ENCODE peak calls at places on chromosomes 13 and 19, in ten cellular contexts. One of them, this sample, is unnamed. For H3K4me1, the result is how much of the 10 kb centered on the place peaks cover.

GRCh38 chr13:71860547-71861131 is 6.4 kb downstream of the DACH1 start:
- DNase-seq in naive thymus-derived CD4-positive, alpha-beta T cell: no peak
- DNase-seq in cardiac muscle cell: no peak
- DNase-seq in heart right ventricle: no peak
- DNase-seq in ascending aorta: no peak
- DNase-seq in osteoblast: no peak
- DNase-seq in thoracic aorta: no peak
- DNase-seq in mammary epithelial cell: no peak
- DNase-seq in neuronal stem cell: no peak
- DNase-seq in NT2/D1: no peak
- DNase-seq in this sample: no peak

GRCh38 chr13:107941345-107942029 is 273.8 kb downstream of the LIG4 start:
- DNase-seq in naive thymus-derived CD4-positive, alpha-beta T cell: no peak
- DNase-seq in cardiac muscle cell: no peak
- DNase-seq in heart right ventricle: no peak
- DNase-seq in ascending aorta: no peak
- DNase-seq in osteoblast: no peak
- DNase-seq in thoracic aorta: no peak
- DNase-seq in mammary epithelial cell: no peak
- DNase-seq in neuronal stem cell: no peak
- DNase-seq in NT2/D1: no peak
- DNase-seq in this sample: no peak

GRCh38 chr19:3343619-3344502 is 22.5 kb upstream of the NFIC start:
- DNase-seq in naive thymus-derived CD4-positive, alpha-beta T cell: no peak
- DNase-seq in cardiac muscle cell: peak
- DNase-seq in heart right ventricle: peak
- DNase-seq in ascending aorta: peak
- DNase-seq in osteoblast: peak
- DNase-seq in thoracic aorta: peak
- DNase-seq in mammary epithelial cell: peak
- DNase-seq in neuronal stem cell: no peak
- DNase-seq in NT2/D1: no peak
- DNase-seq in this sample: peak

GRCh38 chr13:85806553-85807175 is 7.4 kb upstream of the SLITRK6 start:
- DNase-seq in naive thymus-derived CD4-positive, alpha-beta T cell: peak
- DNase-seq in cardiac muscle cell: peak
- DNase-seq in heart right ventricle: no peak
- DNase-seq in ascending aorta: no peak
- DNase-seq in osteoblast: no peak
- DNase-seq in thoracic aorta: no peak
- DNase-seq in mammary epithelial cell: peak
- DNase-seq in neuronal stem cell: peak
- DNase-seq in NT2/D1: peak
- DNase-seq in this sample: no peak

GRCh38 chr13:50893211-50893852 is 16.3 kb upstream of the RNASEH2B start:
- DNase-seq in naive thymus-derived CD4-positive, alpha-beta T cell: peak
- DNase-seq in cardiac muscle cell: peak
- DNase-seq in heart right ventricle: no peak
- DNase-seq in ascending aorta: no peak
- DNase-seq in osteoblast: no peak
- DNase-seq in thoracic aorta: no peak
- DNase-seq in mammary epithelial cell: no peak
- DNase-seq in neuronal stem cell: no peak
- DNase-seq in NT2/D1: no peak
- DNase-seq in this sample: no peak

GRCh38 chr19:1952635-1953034 is 11.7 kb downstream of the CSNK1G2 start:
- DNase-seq in naive thymus-derived CD4-positive, alpha-beta T cell: no peak
- DNase-seq in cardiac muscle cell: no peak
- DNase-seq in heart right ventricle: no peak
- DNase-seq in ascending aorta: no peak
- DNase-seq in osteoblast: no peak
- DNase-seq in thoracic aorta: no peak
- DNase-seq in mammary epithelial cell: no peak
- DNase-seq in neuronal stem cell: no peak
- DNase-seq in NT2/D1: no peak
- DNase-seq in this sample: no peak

GRCh38 chr13:44685641-44686040 is 109.5 kb upstream of the TSC22D1 start:
- DNase-seq in naive thymus-derived CD4-positive, alpha-beta T cell: no peak
- DNase-seq in cardiac muscle cell: peak
- DNase-seq in heart right ventricle: no peak
- DNase-seq in ascending aorta: no peak
- DNase-seq in osteoblast: peak
- DNase-seq in thoracic aorta: no peak
- DNase-seq in mammary epithelial cell: peak
- DNase-seq in neuronal stem cell: no peak
- DNase-seq in NT2/D1: no peak
- DNase-seq in this sample: no peak

GRCh38 chr19:8252922-8253589 is 43.9 kb downstream of the CERS4 start:
- DNase-seq in naive thymus-derived CD4-positive, alpha-beta T cell: peak
- DNase-seq in cardiac muscle cell: peak
- DNase-seq in heart right ventricle: peak
- DNase-seq in ascending aorta: peak
- DNase-seq in osteoblast: peak
- DNase-seq in thoracic aorta: peak
- DNase-seq in mammary epithelial cell: peak
- DNase-seq in neuronal stem cell: peak
- DNase-seq in NT2/D1: peak
- DNase-seq in this sample: peak

GRCh38 chr19:41222240-41222639 is 3.2 kb downstream of the AXL start:
- DNase-seq in naive thymus-derived CD4-positive, alpha-beta T cell: no peak
- DNase-seq in cardiac muscle cell: no peak
- DNase-seq in heart right ventricle: no peak
- DNase-seq in ascending aorta: no peak
- DNase-seq in osteoblast: no peak
- DNase-seq in thoracic aorta: no peak
- DNase-seq in mammary epithelial cell: no peak
- DNase-seq in neuronal stem cell: no peak
- DNase-seq in NT2/D1: no peak
- DNase-seq in this sample: no peak

GRCh38 chr19:44817725-44818469 is 9.0 kb downstream of the BCAM start:
- DNase-seq in naive thymus-derived CD4-positive, alpha-beta T cell: no peak
- DNase-seq in cardiac muscle cell: no peak
- DNase-seq in heart right ventricle: no peak
- DNase-seq in ascending aorta: no peak
- DNase-seq in osteoblast: peak
- DNase-seq in thoracic aorta: no peak
- DNase-seq in mammary epithelial cell: no peak
- DNase-seq in neuronal stem cell: no peak
- DNase-seq in NT2/D1: no peak
- DNase-seq in this sample: no peak

GRCh38 chr13:70623260-70623659 is 515.0 kb upstream of the KLHL1 start:
- DNase-seq in naive thymus-derived CD4-positive, alpha-beta T cell: no peak
- DNase-seq in cardiac muscle cell: peak
- DNase-seq in heart right ventricle: no peak
- DNase-seq in ascending aorta: no peak
- DNase-seq in osteoblast: peak
- DNase-seq in thoracic aorta: no peak
- DNase-seq in mammary epithelial cell: no peak
- DNase-seq in neuronal stem cell: no peak
- DNase-seq in NT2/D1: no peak
- DNase-seq in this sample: no peak

GRCh38 chr19:51689751-51690358 is 3.3 kb upstream of the SPACA6 start:
- DNase-seq in naive thymus-derived CD4-positive, alpha-beta T cell: no peak
- DNase-seq in cardiac muscle cell: peak
- DNase-seq in heart right ventricle: peak
- DNase-seq in ascending aorta: peak
- DNase-seq in osteoblast: peak
- DNase-seq in thoracic aorta: no peak
- DNase-seq in mammary epithelial cell: no peak
- DNase-seq in neuronal stem cell: peak
- DNase-seq in NT2/D1: peak
- DNase-seq in this sample: peak

GRCh38 chr19:51692065-51692915 is 840 bp upstream of the SPACA6 start:
- DNase-seq in naive thymus-derived CD4-positive, alpha-beta T cell: no peak
- DNase-seq in cardiac muscle cell: no peak
- DNase-seq in heart right ventricle: no peak
- DNase-seq in ascending aorta: no peak
- DNase-seq in osteoblast: peak
- DNase-seq in thoracic aorta: no peak
- DNase-seq in mammary epithelial cell: no peak
- DNase-seq in neuronal stem cell: no peak
- DNase-seq in NT2/D1: no peak
- DNase-seq in this sample: peak

GRCh38 chr19:51690359-51691121 is 2.6 kb upstream of the SPACA6 start:
- DNase-seq in naive thymus-derived CD4-positive, alpha-beta T cell: peak
- DNase-seq in cardiac muscle cell: peak
- DNase-seq in heart right ventricle: peak
- DNase-seq in ascending aorta: peak
- DNase-seq in osteoblast: peak
- DNase-seq in thoracic aorta: no peak
- DNase-seq in mammary epithelial cell: peak
- DNase-seq in neuronal stem cell: peak
- DNase-seq in NT2/D1: peak
- DNase-seq in this sample: peak

GRCh38 chr19:51693246-51693645 is at the start of gene SPACA6:
- DNase-seq in naive thymus-derived CD4-positive, alpha-beta T cell: no peak
- DNase-seq in cardiac muscle cell: no peak
- DNase-seq in heart right ventricle: no peak
- DNase-seq in ascending aorta: no peak
- DNase-seq in osteoblast: no peak
- DNase-seq in thoracic aorta: no peak
- DNase-seq in mammary epithelial cell: no peak
- DNase-seq in neuronal stem cell: no peak
- DNase-seq in NT2/D1: no peak
- DNase-seq in this sample: no peak

GRCh38 chr19:51691122-51692064 is 1.7 kb upstream of the SPACA6 start:
- DNase-seq in naive thymus-derived CD4-positive, alpha-beta T cell: no peak
- DNase-seq in cardiac muscle cell: peak
- DNase-seq in heart right ventricle: no peak
- DNase-seq in ascending aorta: no peak
- DNase-seq in osteoblast: peak
- DNase-seq in thoracic aorta: no peak
- DNase-seq in mammary epithelial cell: no peak
- DNase-seq in neuronal stem cell: no peak
- DNase-seq in NT2/D1: peak
- DNase-seq in this sample: peak
- H3K4me1 ChIP-seq in naive thymus-derived CD4-positive, alpha-beta T cell: under half
- H3K4me1 ChIP-seq in cardiac muscle cell: under half
- H3K4me1 ChIP-seq in heart right ventricle: half or more
- H3K4me1 ChIP-seq in ascending aorta: under half
- H3K4me1 ChIP-seq in osteoblast: under half
- H3K4me1 ChIP-seq in thoracic aorta: under half
- H3K4me1 ChIP-seq in mammary epithelial cell: under half
- H3K4me1 ChIP-seq in neuronal stem cell: under half
- H3K4me1 ChIP-seq in NT2/D1: under half
- H3K4me1 ChIP-seq in this sample: under half

DNA sequence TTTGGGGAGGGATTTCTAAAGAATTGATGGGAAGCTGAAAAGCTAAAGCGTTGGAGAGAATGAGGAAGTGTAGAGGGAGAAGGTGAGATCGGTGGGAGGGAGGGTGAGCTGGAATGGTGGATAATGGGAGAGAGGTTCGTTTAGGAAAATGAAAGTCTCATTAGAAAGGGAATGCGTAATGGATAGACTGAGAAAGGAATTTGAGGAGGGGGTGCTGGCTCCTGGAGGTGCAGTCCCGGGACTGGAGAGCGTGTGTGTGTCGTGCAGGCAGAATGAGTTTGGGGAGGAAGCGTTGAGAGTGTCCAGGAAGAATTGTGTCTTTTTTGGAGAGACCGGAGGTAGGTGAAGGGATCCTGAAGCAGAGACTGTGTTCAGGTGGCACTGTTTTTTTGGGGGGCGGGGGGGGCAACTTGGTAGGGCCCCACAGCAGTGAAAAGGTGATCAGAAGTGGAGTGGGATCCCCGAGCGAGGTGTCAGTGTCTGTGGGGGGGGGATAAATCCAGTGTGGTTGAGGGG is 1.4 kb downstream of the ACTN4 start:
- DNase-seq in naive thymus-derived CD4-positive, alpha-beta T cell: no peak
- DNase-seq in cardiac muscle cell: no peak
- DNase-seq in heart right ventricle: no peak
- DNase-seq in ascending aorta: no peak
- DNase-seq in osteoblast: peak
- DNase-seq in thoracic aorta: no peak
- DNase-seq in mammary epithelial cell: no peak
- DNase-seq in neuronal stem cell: no peak
- DNase-seq in NT2/D1: no peak
- DNase-seq in this sample: no peak
- H3K4me1 ChIP-seq in naive thymus-derived CD4-positive, alpha-beta T cell: under half
- H3K4me1 ChIP-seq in cardiac muscle cell: under half
- H3K4me1 ChIP-seq in heart right ventricle: under half
- H3K4me1 ChIP-seq in ascending aorta: under half
- H3K4me1 ChIP-seq in osteoblast: under half
- H3K4me1 ChIP-seq in thoracic aorta: under half
- H3K4me1 ChIP-seq in mammary epithelial cell: under half
- H3K4me1 ChIP-seq in neuronal stem cell: under half
- H3K4me1 ChIP-seq in NT2/D1: under half
- H3K4me1 ChIP-seq in this sample: under half

GRCh38 chr19:5973376-5973775 is 4.6 kb downstream of the RANBP3 start:
- DNase-seq in naive thymus-derived CD4-positive, alpha-beta T cell: no peak
- DNase-seq in cardiac muscle cell: no peak
- DNase-seq in heart right ventricle: no peak
- DNase-seq in ascending aorta: no peak
- DNase-seq in osteoblast: peak
- DNase-seq in thoracic aorta: no peak
- DNase-seq in mammary epithelial cell: no peak
- DNase-seq in neuronal stem cell: no peak
- DNase-seq in NT2/D1: no peak
- DNase-seq in this sample: no peak

GRCh38 chr19:5975388-5975728 is 2.6 kb downstream of the RANBP3 start:
- DNase-seq in naive thymus-derived CD4-positive, alpha-beta T cell: no peak
- DNase-seq in cardiac muscle cell: no peak
- DNase-seq in heart right ventricle: no peak
- DNase-seq in ascending aorta: no peak
- DNase-seq in osteoblast: peak
- DNase-seq in thoracic aorta: no peak
- DNase-seq in mammary epithelial cell: no peak
- DNase-seq in neuronal stem cell: no peak
- DNase-seq in NT2/D1: no peak
- DNase-seq in this sample: no peak

GRCh38 chr19:5972355-5972731 is 5.6 kb downstream of the RANBP3 start:
- DNase-seq in naive thymus-derived CD4-positive, alpha-beta T cell: no peak
- DNase-seq in cardiac muscle cell: no peak
- DNase-seq in heart right ventricle: no peak
- DNase-seq in ascending aorta: no peak
- DNase-seq in osteoblast: peak
- DNase-seq in thoracic aorta: no peak
- DNase-seq in mammary epithelial cell: no peak
- DNase-seq in neuronal stem cell: no peak
- DNase-seq in NT2/D1: no peak
- DNase-seq in this sample: no peak

GRCh38 chr19:5974721-5975387 is 3.1 kb downstream of the RANBP3 start:
- DNase-seq in naive thymus-derived CD4-positive, alpha-beta T cell: no peak
- DNase-seq in cardiac muscle cell: no peak
- DNase-seq in heart right ventricle: no peak
- DNase-seq in ascending aorta: no peak
- DNase-seq in osteoblast: peak
- DNase-seq in thoracic aorta: no peak
- DNase-seq in mammary epithelial cell: no peak
- DNase-seq in neuronal stem cell: no peak
- DNase-seq in NT2/D1: no peak
- DNase-seq in this sample: no peak

GRCh38 chr19:5973867-5974635 is 3.9 kb downstream of the RANBP3 start:
- DNase-seq in naive thymus-derived CD4-positive, alpha-beta T cell: no peak
- DNase-seq in cardiac muscle cell: no peak
- DNase-seq in heart right ventricle: no peak
- DNase-seq in ascending aorta: no peak
- DNase-seq in osteoblast: peak
- DNase-seq in thoracic aorta: no peak
- DNase-seq in mammary epithelial cell: no peak
- DNase-seq in neuronal stem cell: no peak
- DNase-seq in NT2/D1: no peak
- DNase-seq in this sample: no peak
- H3K4me1 ChIP-seq in naive thymus-derived CD4-positive, alpha-beta T cell: under half
- H3K4me1 ChIP-seq in cardiac muscle cell: under half
- H3K4me1 ChIP-seq in heart right ventricle: half or more
- H3K4me1 ChIP-seq in ascending aorta: under half
- H3K4me1 ChIP-seq in osteoblast: under half
- H3K4me1 ChIP-seq in thoracic aorta: under half
- H3K4me1 ChIP-seq in mammary epithelial cell: under half
- H3K4me1 ChIP-seq in neuronal stem cell: under half
- H3K4me1 ChIP-seq in NT2/D1: under half
- H3K4me1 ChIP-seq in this sample: under half

GRCh38 chr13:97262058-97262457 is 39.9 kb downstream of the MBNL2 start:
- DNase-seq in naive thymus-derived CD4-positive, alpha-beta T cell: no peak
- DNase-seq in cardiac muscle cell: no peak
- DNase-seq in heart right ventricle: no peak
- DNase-seq in ascending aorta: no peak
- DNase-seq in osteoblast: no peak
- DNase-seq in thoracic aorta: no peak
- DNase-seq in mammary epithelial cell: no peak
- DNase-seq in neuronal stem cell: no peak
- DNase-seq in NT2/D1: no peak
- DNase-seq in this sample: no peak
- H3K4me1 ChIP-seq in naive thymus-derived CD4-positive, alpha-beta T cell: under half
- H3K4me1 ChIP-seq in cardiac muscle cell: under half
- H3K4me1 ChIP-seq in heart right ventricle: half or more
- H3K4me1 ChIP-seq in ascending aorta: under half
- H3K4me1 ChIP-seq in osteoblast: under half
- H3K4me1 ChIP-seq in thoracic aorta: half or more
- H3K4me1 ChIP-seq in mammary epithelial cell: under half
- H3K4me1 ChIP-seq in neuronal stem cell: under half
- H3K4me1 ChIP-seq in NT2/D1: under half
- H3K4me1 ChIP-seq in this sample: under half